ENCODE peak calls at places on chromosomes 7 and 10, in eight cellular contexts. One of them, this sample, is unnamed.

GRCh38 chr7:158235862-158236261 is 351.8 kb downstream of the PTPRN2 start:
- DNase-seq in H7: no peak
- DNase-seq in CD8-positive, alpha-beta T cell: no peak
- DNase-seq in cardiac fibroblast: no peak
- DNase-seq in tibial artery: no peak
- DNase-seq in AG04450: no peak
- DNase-seq in colonic mucosa: no peak
- DNase-seq in ovary: no peak
- DNase-seq in this sample: no peak

GRCh38 chr7:4128161-4128560 is 553.9 kb upstream of the FOXK1 start:
- DNase-seq in H7: no peak
- DNase-seq in CD8-positive, alpha-beta T cell: no peak
- DNase-seq in cardiac fibroblast: no peak
- DNase-seq in tibial artery: peak
- DNase-seq in AG04450: no peak
- DNase-seq in colonic mucosa: no peak
- DNase-seq in ovary: no peak
- DNase-seq in this sample: no peak

GRCh38 chr10:106436123-106436740 is 728.3 kb downstream of the SORCS1 start:
- DNase-seq in H7: no peak
- DNase-seq in CD8-positive, alpha-beta T cell: no peak
- DNase-seq in cardiac fibroblast: no peak
- DNase-seq in tibial artery: no peak
- DNase-seq in AG04450: no peak
- DNase-seq in colonic mucosa: no peak
- DNase-seq in ovary: no peak
- DNase-seq in this sample: no peak

GRCh38 chr7:101547916-101548599 is 81.0 kb downstream of the MYL10 start:
- DNase-seq in H7: peak
- DNase-seq in CD8-positive, alpha-beta T cell: no peak
- DNase-seq in cardiac fibroblast: no peak
- DNase-seq in tibial artery: peak
- DNase-seq in AG04450: no peak
- DNase-seq in colonic mucosa: no peak
- DNase-seq in ovary: peak
- DNase-seq in this sample: no peak

GRCh38 chr7:5470721-5471311 is 47.2 kb upstream of the TNRC18 start:
- DNase-seq in H7: peak
- DNase-seq in CD8-positive, alpha-beta T cell: no peak
- DNase-seq in cardiac fibroblast: peak
- DNase-seq in tibial artery: no peak
- DNase-seq in AG04450: no peak
- DNase-seq in colonic mucosa: no peak
- DNase-seq in ovary: peak
- DNase-seq in this sample: no peak

GRCh38 chr7:120337308-120337907 is 64.4 kb downstream of the KCND2 start:
- DNase-seq in H7: peak
- DNase-seq in CD8-positive, alpha-beta T cell: no peak
- DNase-seq in cardiac fibroblast: peak
- DNase-seq in tibial artery: no peak
- DNase-seq in AG04450: no peak
- DNase-seq in colonic mucosa: no peak
- DNase-seq in ovary: no peak
- DNase-seq in this sample: no peak

GRCh38 chr10:130401860-130402765 is 265.9 kb downstream of the GLRX3 start:
- DNase-seq in H7: no peak
- DNase-seq in CD8-positive, alpha-beta T cell: no peak
- DNase-seq in cardiac fibroblast: no peak
- DNase-seq in tibial artery: no peak
- DNase-seq in AG04450: no peak
- DNase-seq in colonic mucosa: no peak
- DNase-seq in ovary: no peak
- DNase-seq in this sample: no peak

GRCh38 chr10:5317547-5318107 is 47.1 kb upstream of the UCN3 start:
- DNase-seq in H7: no peak
- DNase-seq in CD8-positive, alpha-beta T cell: peak
- DNase-seq in cardiac fibroblast: peak
- DNase-seq in tibial artery: no peak
- DNase-seq in AG04450: no peak
- DNase-seq in colonic mucosa: no peak
- DNase-seq in ovary: no peak
- DNase-seq in this sample: no peak

GRCh38 chr10:33193057-33193866 is 141.2 kb downstream of the NRP1 start:
- DNase-seq in H7: peak
- DNase-seq in CD8-positive, alpha-beta T cell: peak
- DNase-seq in cardiac fibroblast: peak
- DNase-seq in tibial artery: peak
- DNase-seq in AG04450: peak
- DNase-seq in colonic mucosa: peak
- DNase-seq in ovary: peak
- DNase-seq in this sample: peak

GRCh38 chr7:24290004-24290641 is 6.1 kb downstream of the NPY start:
- DNase-seq in H7: peak
- DNase-seq in CD8-positive, alpha-beta T cell: peak
- DNase-seq in cardiac fibroblast: peak
- DNase-seq in tibial artery: no peak
- DNase-seq in AG04450: no peak
- DNase-seq in colonic mucosa: peak
- DNase-seq in ovary: no peak
- DNase-seq in this sample: no peak

GRCh38 chr7:121547341-121548092 is 151.4 kb upstream of the FAM3C start:
- DNase-seq in H7: peak
- DNase-seq in CD8-positive, alpha-beta T cell: no peak
- DNase-seq in cardiac fibroblast: peak
- DNase-seq in tibial artery: no peak
- DNase-seq in AG04450: peak
- DNase-seq in colonic mucosa: no peak
- DNase-seq in ovary: no peak
- DNase-seq in this sample: no peak

GRCh38 chr10:71255817-71256660 is 43.7 kb downstream of the UNC5B start:
- DNase-seq in H7: no peak
- DNase-seq in CD8-positive, alpha-beta T cell: no peak
- DNase-seq in cardiac fibroblast: peak
- DNase-seq in tibial artery: no peak
- DNase-seq in AG04450: peak
- DNase-seq in colonic mucosa: peak
- DNase-seq in ovary: no peak
- DNase-seq in this sample: peak

GRCh38 chr10:102101152-102101551 is 19.0 kb downstream of the LDB1 start:
- DNase-seq in H7: no peak
- DNase-seq in CD8-positive, alpha-beta T cell: no peak
- DNase-seq in cardiac fibroblast: no peak
- DNase-seq in tibial artery: no peak
- DNase-seq in AG04450: no peak
- DNase-seq in colonic mucosa: no peak
- DNase-seq in ovary: no peak
- DNase-seq in this sample: no peak

GRCh38 chr10:119947325-119947724 is 54.8 kb downstream of the SEC23IP start:
- DNase-seq in H7: no peak
- DNase-seq in CD8-positive, alpha-beta T cell: no peak
- DNase-seq in cardiac fibroblast: peak
- DNase-seq in tibial artery: no peak
- DNase-seq in AG04450: peak
- DNase-seq in colonic mucosa: no peak
- DNase-seq in ovary: no peak
- DNase-seq in this sample: no peak

GRCh38 chr7:80324032-80324431 is 187.8 kb downstream of the GNAT3 start:
- DNase-seq in H7: no peak
- DNase-seq in CD8-positive, alpha-beta T cell: no peak
- DNase-seq in cardiac fibroblast: peak
- DNase-seq in tibial artery: no peak
- DNase-seq in AG04450: no peak
- DNase-seq in colonic mucosa: no peak
- DNase-seq in ovary: no peak
- DNase-seq in this sample: no peak

GRCh38 chr10:89086801-89087513 is 96.4 kb downstream of the FAS start:
- DNase-seq in H7: peak
- DNase-seq in CD8-positive, alpha-beta T cell: no peak
- DNase-seq in cardiac fibroblast: peak
- DNase-seq in tibial artery: peak
- DNase-seq in AG04450: peak
- DNase-seq in colonic mucosa: no peak
- DNase-seq in ovary: no peak
- DNase-seq in this sample: peak

GRCh38 chr7:12683678-12684077 is 3.8 kb upstream of the ARL4A start:
- DNase-seq in H7: peak
- DNase-seq in CD8-positive, alpha-beta T cell: no peak
- DNase-seq in cardiac fibroblast: peak
- DNase-seq in tibial artery: no peak
- DNase-seq in AG04450: no peak
- DNase-seq in colonic mucosa: no peak
- DNase-seq in ovary: no peak
- DNase-seq in this sample: no peak

GRCh38 chr7:24115661-24116060 is 168.3 kb upstream of the NPY start:
- DNase-seq in H7: no peak
- DNase-seq in CD8-positive, alpha-beta T cell: no peak
- DNase-seq in cardiac fibroblast: no peak
- DNase-seq in tibial artery: no peak
- DNase-seq in AG04450: no peak
- DNase-seq in colonic mucosa: no peak
- DNase-seq in ovary: no peak
- DNase-seq in this sample: no peak

GRCh38 chr10:60182691-60183090 is 207.0 kb downstream of the ANK3 start:
- DNase-seq in H7: no peak
- DNase-seq in CD8-positive, alpha-beta T cell: no peak
- DNase-seq in cardiac fibroblast: peak
- DNase-seq in tibial artery: no peak
- DNase-seq in AG04450: no peak
- DNase-seq in colonic mucosa: no peak
- DNase-seq in ovary: no peak
- DNase-seq in this sample: no peak

GRCh38 chr7:92826258-92827004 is 9.9 kb downstream of the CDK6 start:
- DNase-seq in H7: no peak
- DNase-seq in CD8-positive, alpha-beta T cell: no peak
- DNase-seq in cardiac fibroblast: no peak
- DNase-seq in tibial artery: no peak
- DNase-seq in AG04450: no peak
- DNase-seq in colonic mucosa: no peak
- DNase-seq in ovary: no peak
- DNase-seq in this sample: no peak

GRCh38 chr10:44053391-44053790 is 331.5 kb downstream of the CXCL12 start:
- DNase-seq in H7: no peak
- DNase-seq in CD8-positive, alpha-beta T cell: no peak
- DNase-seq in cardiac fibroblast: no peak
- DNase-seq in tibial artery: no peak
- DNase-seq in AG04450: no peak
- DNase-seq in colonic mucosa: no peak
- DNase-seq in ovary: no peak
- DNase-seq in this sample: no peak

GRCh38 chr7:43362652-43363428 is 220.1 kb upstream of the STK17A start:
- DNase-seq in H7: no peak
- DNase-seq in CD8-positive, alpha-beta T cell: no peak
- DNase-seq in cardiac fibroblast: peak
- DNase-seq in tibial artery: no peak
- DNase-seq in AG04450: no peak
- DNase-seq in colonic mucosa: no peak
- DNase-seq in ovary: peak
- DNase-seq in this sample: no peak

DNA sequence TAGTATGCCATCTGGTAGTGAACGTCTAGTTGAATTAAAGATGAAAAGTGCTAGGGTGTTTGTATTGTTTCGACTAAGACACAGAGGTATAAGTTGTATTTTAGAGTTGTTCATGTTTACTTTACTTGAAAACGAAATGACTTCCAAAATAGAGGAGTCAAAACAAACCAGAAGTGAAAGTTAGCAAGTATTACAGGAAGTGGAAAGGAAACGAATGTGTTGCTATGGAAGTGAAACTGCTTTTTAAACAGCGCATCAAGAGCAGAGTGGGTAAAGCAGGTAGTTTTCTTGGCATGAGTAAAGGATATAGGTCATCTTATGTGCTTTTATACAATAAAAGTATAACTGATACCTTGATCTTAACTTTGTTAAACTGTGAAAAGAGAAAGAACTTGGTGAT is 20.0 kb upstream of the GALNTL5 start:
- DNase-seq in H7: no peak
- DNase-seq in CD8-positive, alpha-beta T cell: no peak
- DNase-seq in cardiac fibroblast: no peak
- DNase-seq in tibial artery: no peak
- DNase-seq in AG04450: no peak
- DNase-seq in colonic mucosa: no peak
- DNase-seq in ovary: no peak
- DNase-seq in this sample: no peak
- H3K4me3 ChIP-seq in H7: no peak
- H3K4me3 ChIP-seq in CD8-positive, alpha-beta T cell: peak
- H3K4me3 ChIP-seq in cardiac fibroblast: no peak
- H3K4me3 ChIP-seq in tibial artery: no peak
- H3K4me3 ChIP-seq in AG04450: no peak
- H3K4me3 ChIP-seq in colonic mucosa: no peak
- H3K4me3 ChIP-seq in ovary: no peak
- H3K4me3 ChIP-seq in this sample: no peak

DNA sequence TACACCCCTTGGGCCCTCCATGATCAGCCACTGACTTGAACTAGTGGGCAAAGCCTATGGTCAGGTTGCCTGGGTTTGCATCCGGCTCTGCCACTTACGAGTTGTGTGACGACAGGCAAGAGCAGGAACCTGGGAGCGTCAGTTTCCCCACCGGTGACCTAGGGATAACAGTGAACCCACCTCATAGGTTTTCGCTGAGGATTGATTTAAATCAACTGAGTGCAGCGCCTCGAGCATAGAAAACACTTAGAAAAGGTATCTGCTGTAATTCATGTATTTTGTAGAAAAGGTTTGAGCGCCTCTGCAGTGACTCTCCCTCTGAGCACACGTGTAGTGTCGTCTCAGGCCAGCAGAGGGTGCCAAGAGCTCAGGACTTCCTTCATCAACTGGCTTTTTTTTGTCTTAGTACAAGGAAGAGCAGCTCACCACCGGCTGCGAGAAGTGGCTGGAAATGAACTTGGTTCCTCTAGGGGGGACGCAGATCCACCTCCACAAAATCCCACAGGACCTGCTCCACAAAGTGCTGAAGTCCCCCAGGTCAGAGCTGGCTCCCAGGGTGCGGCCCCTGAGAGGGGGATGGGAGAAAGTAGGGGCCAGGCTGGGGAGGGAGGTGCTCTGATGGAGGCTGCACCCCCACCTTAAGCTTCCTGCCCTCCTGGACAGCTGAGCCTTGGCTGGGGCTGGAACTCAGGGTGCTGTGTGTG is 27.7 kb downstream of the BTBD16 start:
- DNase-seq in H7: peak
- DNase-seq in CD8-positive, alpha-beta T cell: peak
- DNase-seq in cardiac fibroblast: peak
- DNase-seq in tibial artery: peak
- DNase-seq in AG04450: peak
- DNase-seq in colonic mucosa: peak
- DNase-seq in ovary: peak
- DNase-seq in this sample: peak
- H3K4me3 ChIP-seq in H7: no peak
- H3K4me3 ChIP-seq in CD8-positive, alpha-beta T cell: no peak
- H3K4me3 ChIP-seq in cardiac fibroblast: no peak
- H3K4me3 ChIP-seq in tibial artery: peak
- H3K4me3 ChIP-seq in AG04450: peak
- H3K4me3 ChIP-seq in colonic mucosa: no peak
- H3K4me3 ChIP-seq in ovary: peak
- H3K4me3 ChIP-seq in this sample: peak

GRCh38 chr7:66778201-66778600 is 37.7 kb downstream of the RABGEF1 start:
- DNase-seq in H7: no peak
- DNase-seq in CD8-positive, alpha-beta T cell: no peak
- DNase-seq in cardiac fibroblast: no peak
- DNase-seq in tibial artery: no peak
- DNase-seq in AG04450: no peak
- DNase-seq in colonic mucosa: no peak
- DNase-seq in ovary: no peak
- DNase-seq in this sample: no peak
- H3K4me3 ChIP-seq in H7: no peak
- H3K4me3 ChIP-seq in CD8-positive, alpha-beta T cell: no peak
- H3K4me3 ChIP-seq in cardiac fibroblast: no peak
- H3K4me3 ChIP-seq in tibial artery: no peak
- H3K4me3 ChIP-seq in AG04450: no peak
- H3K4me3 ChIP-seq in colonic mucosa: no peak
- H3K4me3 ChIP-seq in ovary: no peak
- H3K4me3 ChIP-seq in this sample: no peak

GRCh38 chr10:68987611-68988010 is 992 bp upstream of the KIFBP start:
- DNase-seq in H7: no peak
- DNase-seq in CD8-positive, alpha-beta T cell: no peak
- DNase-seq in cardiac fibroblast: no peak
- DNase-seq in tibial artery: no peak
- DNase-seq in AG04450: no peak
- DNase-seq in colonic mucosa: no peak
- DNase-seq in ovary: no peak
- DNase-seq in this sample: no peak
- H3K4me3 ChIP-seq in H7: no peak
- H3K4me3 ChIP-seq in CD8-positive, alpha-beta T cell: no peak
- H3K4me3 ChIP-seq in cardiac fibroblast: no peak
- H3K4me3 ChIP-seq in tibial artery: no peak
- H3K4me3 ChIP-seq in AG04450: no peak
- H3K4me3 ChIP-seq in colonic mucosa: no peak
- H3K4me3 ChIP-seq in ovary: no peak
- H3K4me3 ChIP-seq in this sample: no peak